ENCODE peak calls at places on chromosomes 12 and 14, in seven cellular contexts. C, N, I, U, P, A and G are unnamed samples.
A peak's percentile ranks its signal among the peaks of the same experiment; 100 is the strongest.

GRCh38 chr14:29156096-29156495 is 389.5 kb downstream of the FOXG1 start:
- DNase-seq in C (no peak), U (no peak), A (no peak), P (no peak), N (no peak), I (no peak), G (no peak)

GRCh38 chr14:101604228-101604934 is 43.1 kb downstream of the DIO3 start:
- DNase-seq in I (no peak), N (no peak), P (no peak), U (no peak), C (no peak), A (no peak), G (peak; percentile 4)

GRCh38 chr12:132180648-132181546 is 36.6 kb downstream of the NOC4L start:
- DNase-seq in N (no peak), I (no peak), A (no peak), P (no peak), C (no peak), U (no peak), G (no peak)

GRCh38 chr14:69796797-69797500 is at the start of gene SLC10A1:
- DNase-seq in P (peak; percentile 56), C (no peak), I (no peak), U (no peak), A (no peak), N (no peak), G (no peak)

GRCh38 chr12:109302358-109302757 is 6.7 kb downstream of the FOXN4 start:
- DNase-seq in C (no peak), U (no peak), N (no peak), I (peak; percentile 36), A (no peak), P (no peak), G (no peak)

GRCh38 chr14:34098045-34098984 is 147.4 kb upstream of the EGLN3 start:
- DNase-seq in I (peak; percentile 54), C (peak; percentile 60), N (peak; percentile 65), U (no peak), A (peak; percentile 6), P (peak; percentile 21), G (no peak)

GRCh38 chr12:4421590-4422031 is 24.0 kb downstream of the FGF6 start:
- DNase-seq in A (peak; percentile 36), C (no peak), I (peak; percentile 89), N (peak; percentile 39), P (peak; percentile 7), U (no peak), G (no peak)

GRCh38 chr14:104213301-104214034 is 75.1 kb downstream of the KIF26A start:
- DNase-seq in N (no peak), C (no peak), U (no peak), I (no peak), P (no peak), A (no peak), G (no peak)

GRCh38 chr12:85369365-85370154 is 89.5 kb downstream of the ALX1 start:
- DNase-seq in P (no peak), C (no peak), A (no peak), U (no peak), N (no peak), I (no peak), G (no peak)

GRCh38 chr12:96164951-96165858 is 29.0 kb upstream of the ELK3 start:
- DNase-seq in P (peak; percentile 31), U (no peak), A (no peak), C (no peak), I (no peak), N (no peak), G (peak; percentile 26)

GRCh38 chr12:6837370-6838060 is 3.2 kb upstream of the GNB3 start:
- DNase-seq in I (no peak), P (no peak), U (no peak), N (no peak), A (no peak), C (no peak), G (no peak)

GRCh38 chr14:59344711-59345455 is 120.3 kb downstream of the GPR135 start:
- DNase-seq in A (no peak), C (no peak), P (no peak), I (no peak), N (no peak), U (no peak), G (no peak)

GRCh38 chr14:57275023-57275664 is 6.4 kb downstream of the AP5M1 start:
- DNase-seq in C (no peak), P (no peak), N (no peak), U (no peak), A (no peak), I (no peak), G (no peak)

DNA sequence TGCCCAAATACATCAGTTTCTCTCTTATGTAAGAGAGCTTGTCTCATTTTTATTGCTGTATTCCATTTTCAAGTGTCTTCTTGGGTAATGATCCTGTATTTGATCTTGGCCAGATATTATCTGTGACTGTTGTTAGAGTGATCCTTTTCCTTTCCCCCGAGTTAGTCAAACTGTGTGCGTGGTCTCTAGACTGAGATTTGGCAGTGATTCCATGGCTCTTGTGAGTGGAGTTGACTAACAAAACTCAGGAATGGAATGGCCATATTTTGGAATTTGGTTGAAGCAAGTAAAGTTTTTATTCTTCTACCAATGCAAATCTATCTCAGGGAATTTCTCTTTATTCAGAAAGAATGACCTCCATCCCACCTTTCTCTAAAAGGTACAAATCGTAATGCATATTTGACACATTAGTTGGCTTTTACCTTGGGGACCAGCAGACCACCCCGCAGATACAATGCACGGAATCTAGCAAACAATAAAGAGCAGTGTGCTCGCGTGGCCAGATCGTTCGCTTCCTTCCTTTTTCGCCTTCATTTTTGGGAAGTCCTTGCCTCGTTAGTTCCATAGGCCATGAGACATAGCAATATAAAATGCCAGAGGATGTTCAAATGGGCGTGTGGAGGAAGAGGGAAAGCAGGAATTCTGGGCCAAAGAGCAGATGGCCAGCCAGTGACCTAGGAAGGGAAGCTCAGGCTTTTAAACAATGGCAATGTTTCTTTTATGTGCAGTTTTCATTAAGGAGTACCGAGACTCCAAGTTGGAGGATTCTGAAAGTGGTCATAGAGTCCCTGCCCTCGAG is 24.4 kb downstream of the ETV6 start:
- DNase-seq in I (no peak), C (no peak), N (no peak), P (peak; percentile 15), A (no peak), U (no peak), G (no peak)
- H3K27ac ChIP-seq in I (peak overlapping the region; percentile 45), C (no peak overlapping the region), N (no peak overlapping the region), P (peak overlapping the region; percentile 45), A (no peak overlapping the region), U (peak overlapping the region; percentile 48), G (peak overlapping the region; percentile 67)

DNA sequence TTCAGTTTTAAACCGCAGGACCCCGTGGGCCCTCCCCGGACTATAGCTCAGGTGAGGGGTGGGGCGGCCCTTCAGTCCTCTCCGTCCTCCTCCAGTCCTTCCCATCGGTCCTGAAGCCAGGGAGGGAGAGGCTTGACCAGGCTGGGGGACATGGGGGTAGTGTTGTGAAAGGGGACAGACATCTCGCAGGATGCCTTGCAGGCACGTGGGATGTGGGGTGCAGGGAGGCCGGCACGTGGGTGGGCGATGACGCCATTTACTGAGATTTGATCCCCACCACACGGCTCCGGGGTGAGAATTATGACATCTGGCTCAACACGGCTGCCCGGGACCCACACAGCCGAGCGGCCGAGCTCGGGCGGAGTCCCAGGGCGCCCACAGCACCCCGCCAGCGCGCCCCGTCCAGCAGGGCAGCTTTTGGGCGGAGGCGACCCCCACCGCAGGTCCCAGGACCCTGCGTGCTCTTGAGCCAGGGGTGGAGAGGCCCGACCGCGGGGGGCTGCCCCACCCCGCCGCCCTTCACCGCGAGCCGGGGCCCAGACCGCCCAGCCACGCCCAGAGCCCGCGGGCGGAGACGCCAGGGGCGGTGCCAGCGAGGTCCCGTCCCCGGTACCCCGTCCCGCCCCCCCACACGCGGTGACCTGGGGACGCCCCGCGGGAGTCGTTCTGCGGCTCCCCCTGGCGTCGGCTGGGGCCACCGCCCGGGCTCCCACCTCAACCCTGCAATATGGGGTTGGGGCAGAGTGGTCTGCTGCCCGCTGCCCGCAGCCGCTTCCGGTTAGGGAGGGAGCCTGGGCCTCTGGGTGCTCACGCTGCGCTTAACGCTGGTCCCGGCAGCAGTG is 3.3 kb upstream of the EXOC3L4 start:
- DNase-seq in C (peak; percentile 68), I (peak; percentile 70), A (peak; percentile 80), N (peak; percentile 48), U (no peak), P (peak; percentile 61), G (peak; percentile 64)
- TF ChIP-seq CTCF in C (no peak), I (no peak), A (peak; percentile 68), N (peak; percentile 24), U (peak; percentile 35), P (no peak), G (peak; percentile 68)

GRCh38 chr12:49744363-49744885 is 3.1 kb downstream of the TMBIM6 start:
- DNase-seq in P (no peak), N (no peak), I (no peak), A (no peak), U (no peak), C (no peak), G (no peak)

GRCh38 chr12:49740930-49741881 is at the start of gene TMBIM6:
- DNase-seq in P (peak; percentile 100), I (peak; percentile 100), N (peak; percentile 100), A (peak; percentile 97), C (peak; percentile 99), U (peak; percentile 100), G (peak; percentile 99)

DNA sequence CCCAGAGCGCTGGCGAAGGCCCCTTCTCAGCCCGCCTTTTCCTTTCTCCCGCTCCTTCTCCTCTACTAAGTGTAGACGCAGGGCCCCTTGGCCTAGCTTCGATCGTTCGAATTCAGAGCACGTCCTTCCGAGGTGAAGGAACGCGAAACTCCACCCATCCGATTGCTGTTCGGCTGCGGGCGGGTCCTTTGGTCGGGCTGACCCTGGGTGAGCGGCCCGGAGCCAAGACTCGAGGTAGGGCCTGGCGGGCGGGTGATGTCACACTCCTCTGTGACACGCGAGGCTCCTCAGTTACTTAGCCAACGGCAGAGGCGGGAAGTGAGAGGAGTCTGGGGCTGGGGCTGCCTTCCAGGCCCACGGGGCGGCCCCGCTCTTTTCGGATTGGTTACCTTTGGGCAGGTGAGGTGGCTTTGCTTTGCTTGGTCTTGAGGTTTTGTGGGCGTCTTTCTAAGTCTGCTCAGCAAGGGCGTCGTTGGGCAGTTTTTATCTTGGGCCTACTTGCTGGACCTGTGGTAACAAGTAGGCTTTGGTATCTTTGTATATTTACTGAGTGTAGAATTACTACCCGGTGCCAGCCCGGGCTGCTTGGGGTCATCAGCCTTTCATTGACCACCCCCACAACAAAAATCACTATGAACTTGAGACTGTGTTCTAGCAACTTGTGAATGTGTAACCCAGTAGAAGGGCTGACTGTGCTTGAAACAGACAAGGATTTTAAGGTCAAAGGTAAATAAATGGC is 694 bp downstream of the TMBIM6 start:
- DNase-seq in A (peak; percentile 85), N (peak; percentile 82), U (peak; percentile 92), I (peak; percentile 91), P (peak; percentile 99), C (peak; percentile 85), G (peak; percentile 89)
- H3K27ac ChIP-seq in A (peak overlapping the region; percentile 96), N (peak overlapping the region; percentile 99), U (peak overlapping the region; percentile 95), I (peak overlapping the region; percentile 84), P (peak overlapping the region; percentile 99), C (peak overlapping the region; percentile 86), G (peak overlapping the region; percentile 98)

DNA sequence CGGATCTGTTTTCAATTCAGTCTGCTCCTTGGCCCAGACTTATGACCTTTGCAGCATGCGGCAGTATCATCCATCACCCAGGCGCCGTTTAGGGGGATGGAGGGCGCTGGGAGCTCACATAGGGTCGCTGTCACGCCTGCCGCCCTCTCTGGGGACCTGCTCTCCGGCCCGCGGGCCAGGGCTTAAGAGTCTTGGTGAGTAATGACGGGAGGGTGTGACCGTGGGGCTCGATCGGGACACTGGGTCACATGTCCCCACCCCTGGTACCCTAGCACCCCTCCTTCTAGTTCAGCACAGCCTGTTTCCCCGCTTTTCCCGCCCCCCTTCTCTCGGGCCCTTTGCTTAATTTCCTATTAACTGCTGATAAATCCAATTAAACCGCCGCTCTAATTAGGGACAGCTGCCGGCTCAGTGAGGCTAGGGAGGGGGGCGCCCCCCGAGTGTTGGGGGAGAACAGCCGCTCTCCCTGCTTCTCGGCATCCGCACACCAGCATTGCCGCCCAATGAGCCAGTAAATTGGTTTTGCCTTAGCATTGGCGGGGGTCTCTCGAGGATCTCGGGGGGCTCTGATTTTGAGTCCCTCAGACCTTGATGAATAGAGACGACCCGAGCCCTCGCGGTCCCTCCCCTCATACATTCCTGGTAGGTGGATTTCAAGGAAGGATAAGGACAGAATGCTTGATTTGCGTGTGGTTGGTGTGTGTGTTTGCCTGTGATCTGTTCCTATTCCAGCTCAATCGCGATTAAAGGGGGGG is 9.3 kb downstream of the STAC3 start:
- DNase-seq in U (peak; percentile 63), P (no peak), I (peak; percentile 20), N (no peak), C (peak; percentile 39), A (no peak), G (no peak)
- TF ChIP-seq CTCF in U (no peak), P (no peak), I (no peak), N (no peak), C (no peak), A (no peak), G (no peak)